ENCODE peak calls at places on chromosome 17, in four cellular contexts. One of them, this sample, is unnamed. For H3K4me1, the result is how much of the 10 kb centered on the place peaks cover.

GRCh38 chr17:83056583-83057396 is 22.6 kb upstream of the METRNL start:
- DNase-seq in Peyer's patch: peak
- DNase-seq in ascending aorta: peak
- DNase-seq in astrocyte: no peak
- DNase-seq in this sample: no peak

GRCh38 chr17:17784599-17785264 is 52.1 kb downstream of the SREBF1 start:
- DNase-seq in ascending aorta: no peak
- DNase-seq in astrocyte: no peak
- DNase-seq in Peyer's patch: no peak
- DNase-seq in this sample: peak

GRCh38 chr17:65081439-65081838 is 24.9 kb upstream of the GNA13 start:
- DNase-seq in astrocyte: no peak
- DNase-seq in ascending aorta: no peak
- DNase-seq in Peyer's patch: no peak
- DNase-seq in this sample: no peak

GRCh38 chr17:234163-235047 is 53.0 kb upstream of the DOC2B start:
- DNase-seq in astrocyte: no peak
- DNase-seq in Peyer's patch: peak
- DNase-seq in ascending aorta: peak
- DNase-seq in this sample: no peak

GRCh38 chr17:18143044-18143936 is 34.7 kb downstream of the MYO15A start:
- DNase-seq in ascending aorta: no peak
- DNase-seq in astrocyte: no peak
- DNase-seq in Peyer's patch: no peak
- DNase-seq in this sample: no peak

GRCh38 chr17:32486701-32487459 is at the start of gene CDK5R1:
- DNase-seq in ascending aorta: no peak
- DNase-seq in Peyer's patch: peak
- DNase-seq in astrocyte: peak
- DNase-seq in this sample: peak

GRCh38 chr17:39081851-39082250 is 69.6 kb downstream of the PLXDC1 start:
- DNase-seq in Peyer's patch: no peak
- DNase-seq in astrocyte: no peak
- DNase-seq in ascending aorta: no peak
- DNase-seq in this sample: no peak

GRCh38 chr17:50345443-50346312 is at the start of gene XYLT2:
- DNase-seq in astrocyte: peak
- DNase-seq in Peyer's patch: peak
- DNase-seq in ascending aorta: peak
- DNase-seq in this sample: peak

GRCh38 chr17:51640108-51640622 is 379.8 kb downstream of the UTP18 start:
- DNase-seq in ascending aorta: no peak
- DNase-seq in Peyer's patch: no peak
- DNase-seq in astrocyte: no peak
- DNase-seq in this sample: no peak

GRCh38 chr17:44097110-44097810 is 26.2 kb downstream of the HDAC5 start:
- DNase-seq in astrocyte: peak
- DNase-seq in Peyer's patch: no peak
- DNase-seq in ascending aorta: no peak
- DNase-seq in this sample: no peak

GRCh38 chr17:3865166-3865565 is 19.1 kb upstream of the NCBP3 start:
- DNase-seq in astrocyte: peak
- DNase-seq in ascending aorta: peak
- DNase-seq in Peyer's patch: no peak
- DNase-seq in this sample: no peak

GRCh38 chr17:79952915-79953314 is 82.8 kb downstream of the TBC1D16 start:
- DNase-seq in astrocyte: no peak
- DNase-seq in ascending aorta: no peak
- DNase-seq in Peyer's patch: no peak
- DNase-seq in this sample: no peak

GRCh38 chr17:61393550-61393903 is 6.1 kb upstream of the TBX2 start:
- DNase-seq in ascending aorta: no peak
- DNase-seq in astrocyte: no peak
- DNase-seq in Peyer's patch: no peak
- DNase-seq in this sample: no peak

GRCh38 chr17:7982171-7982570 is 20.2 kb upstream of the GUCY2D start:
- DNase-seq in ascending aorta: peak
- DNase-seq in astrocyte: peak
- DNase-seq in Peyer's patch: no peak
- DNase-seq in this sample: no peak

GRCh38 chr17:67617304-67617899 is 100.3 kb upstream of the NOL11 start:
- DNase-seq in Peyer's patch: no peak
- DNase-seq in ascending aorta: no peak
- DNase-seq in astrocyte: no peak
- DNase-seq in this sample: no peak

DNA sequence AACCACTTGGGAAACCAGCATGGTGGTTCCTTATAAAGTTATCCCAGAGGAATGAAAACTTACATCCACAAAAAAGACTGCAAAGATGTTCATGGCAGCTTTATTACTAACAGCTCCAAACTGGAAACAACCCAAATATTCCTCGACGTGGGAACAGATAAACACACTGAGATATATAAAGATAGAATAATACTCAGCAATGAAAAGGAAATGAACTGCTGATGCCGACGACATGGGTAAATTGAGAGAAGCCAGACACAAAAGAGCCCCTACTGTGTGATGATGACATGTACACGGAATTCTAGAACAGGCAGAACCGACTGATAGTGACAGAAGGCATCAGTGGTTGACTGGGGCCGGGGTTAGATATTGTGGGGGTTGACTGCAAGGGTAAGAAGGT is 9.7 kb downstream of the PRCD start:
- DNase-seq in ascending aorta: no peak
- DNase-seq in astrocyte: no peak
- DNase-seq in Peyer's patch: no peak
- DNase-seq in this sample: no peak
- H3K27ac ChIP-seq in ascending aorta: no peak
- H3K27ac ChIP-seq in astrocyte: no peak
- H3K27ac ChIP-seq in Peyer's patch: no peak
- H3K27ac ChIP-seq in this sample: no peak

GRCh38 chr17:30809867-30810266 is 14.6 kb downstream of the CRLF3 start:
- DNase-seq in Peyer's patch: no peak
- DNase-seq in ascending aorta: no peak
- DNase-seq in astrocyte: no peak
- DNase-seq in this sample: no peak

GRCh38 chr17:30808785-30809286 is 15.7 kb downstream of the CRLF3 start:
- DNase-seq in Peyer's patch: no peak
- DNase-seq in astrocyte: no peak
- DNase-seq in ascending aorta: no peak
- DNase-seq in this sample: peak

DNA sequence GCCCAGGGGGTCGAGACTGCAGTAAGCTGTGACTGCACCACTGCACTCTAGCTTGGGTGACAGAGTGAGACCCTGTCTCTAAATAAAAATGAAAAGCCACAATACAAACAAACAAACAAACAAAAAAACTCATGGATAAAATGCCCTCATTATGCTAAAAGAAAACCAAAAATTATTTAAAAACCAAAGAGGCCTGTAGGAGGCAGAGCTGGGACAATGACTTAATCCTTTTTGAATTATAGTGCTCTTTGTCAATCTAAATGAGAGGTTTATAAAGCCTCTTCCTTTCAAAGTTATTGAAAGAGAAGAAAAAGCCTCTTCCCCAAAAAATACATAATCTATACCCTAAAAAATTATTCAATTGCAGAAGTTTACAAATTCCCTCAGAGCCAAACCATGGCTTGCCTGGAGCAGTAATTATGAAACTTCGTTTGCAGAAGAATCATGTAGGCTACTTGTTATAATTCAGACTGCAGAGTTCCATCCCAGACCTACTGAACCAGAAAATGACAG is 18.5 kb downstream of the CRLF3 start:
- DNase-seq in Peyer's patch: no peak
- DNase-seq in astrocyte: no peak
- DNase-seq in ascending aorta: no peak
- DNase-seq in this sample: peak
- H3K4me3 ChIP-seq in Peyer's patch: no peak
- H3K4me3 ChIP-seq in astrocyte: no peak
- H3K4me3 ChIP-seq in ascending aorta: no peak
- H3K4me3 ChIP-seq in this sample: no peak

DNA sequence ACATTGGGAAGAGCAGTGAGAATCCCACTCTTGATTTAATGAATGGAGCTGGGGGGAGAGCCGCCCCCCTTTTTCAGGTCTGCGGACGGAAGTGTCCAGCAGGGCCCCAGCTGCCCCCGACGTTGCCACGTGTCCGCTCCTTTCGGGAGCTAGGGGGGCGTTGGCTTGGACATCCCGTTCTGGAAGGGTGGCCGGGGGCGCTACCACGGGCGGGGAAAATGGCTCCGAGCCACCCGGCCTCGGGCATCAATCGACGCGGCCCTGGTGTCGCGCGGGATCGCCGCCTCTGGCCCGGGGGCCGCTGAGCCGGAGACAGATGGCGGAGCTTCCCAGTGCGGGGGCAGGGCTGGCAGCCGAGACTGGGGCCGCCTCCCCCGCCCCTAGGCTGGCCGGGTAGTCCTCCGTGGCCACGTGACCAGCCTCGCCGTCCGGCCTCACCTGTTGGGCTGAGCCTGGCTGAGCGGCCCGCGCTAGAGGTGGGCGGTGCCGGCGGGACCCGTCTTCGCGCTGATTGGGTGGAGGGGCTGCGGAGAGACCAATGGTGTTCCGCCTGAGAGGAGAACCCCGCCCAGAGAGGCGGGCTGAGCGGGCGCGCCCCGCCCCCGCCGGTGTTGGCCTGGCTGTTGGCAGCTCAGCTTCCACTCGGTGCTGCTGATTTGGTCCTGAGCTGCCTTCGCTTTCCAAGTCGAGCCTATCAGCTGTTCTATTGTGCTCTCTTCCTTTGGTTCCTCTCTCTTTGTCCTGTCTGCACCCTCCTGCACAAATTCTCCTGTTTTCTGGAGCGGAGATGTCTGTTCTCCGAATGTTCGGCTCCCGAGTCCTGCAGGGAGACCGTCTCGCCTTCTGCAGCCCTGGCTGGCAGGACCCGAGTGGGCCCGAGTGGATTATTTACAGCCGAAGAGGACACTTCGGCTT is 8.3 kb downstream of the HS3ST3B1 start:
- DNase-seq in ascending aorta: peak
- DNase-seq in astrocyte: peak
- DNase-seq in Peyer's patch: peak
- DNase-seq in this sample: peak
- H3K4me1 ChIP-seq in ascending aorta: under half
- H3K4me1 ChIP-seq in astrocyte: under half
- H3K4me1 ChIP-seq in Peyer's patch: under half
- H3K4me1 ChIP-seq in this sample: under half

DNA sequence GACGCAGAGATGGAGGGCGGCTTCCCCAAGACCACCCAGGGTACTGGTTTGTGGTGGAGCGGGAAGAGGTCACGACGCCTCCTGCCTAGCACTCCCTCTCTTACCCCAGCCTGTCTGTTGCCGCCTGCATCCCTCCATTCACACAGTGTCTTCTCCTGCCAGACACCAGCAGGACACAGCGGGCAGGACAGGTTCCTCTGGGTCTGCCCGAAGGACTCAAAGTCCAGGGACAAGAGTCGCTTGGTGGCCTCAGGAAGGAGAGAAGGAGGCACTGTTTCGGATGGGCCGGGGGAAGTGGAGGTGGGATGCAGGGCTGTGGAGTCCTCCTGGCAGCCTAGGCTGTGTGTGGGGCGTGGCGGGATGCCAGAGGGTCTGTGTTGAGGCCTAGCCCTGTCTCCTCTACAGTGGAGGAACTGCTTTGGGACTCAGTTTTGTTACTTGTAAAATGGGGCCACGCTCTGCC is 19.6 kb upstream of the TNS4 start:
- DNase-seq in astrocyte: no peak
- DNase-seq in ascending aorta: no peak
- DNase-seq in Peyer's patch: peak
- DNase-seq in this sample: no peak
- H3K27ac ChIP-seq in astrocyte: peak
- H3K27ac ChIP-seq in ascending aorta: no peak
- H3K27ac ChIP-seq in Peyer's patch: no peak
- H3K27ac ChIP-seq in this sample: no peak

GRCh38 chr17:45895969-45896793 is 1.8 kb downstream of the MAPT start:
- DNase-seq in astrocyte: no peak
- DNase-seq in Peyer's patch: no peak
- DNase-seq in ascending aorta: no peak
- DNase-seq in this sample: no peak
- H3K4me3 ChIP-seq in astrocyte: no peak
- H3K4me3 ChIP-seq in Peyer's patch: peak
- H3K4me3 ChIP-seq in ascending aorta: peak
- H3K4me3 ChIP-seq in this sample: peak

DNA sequence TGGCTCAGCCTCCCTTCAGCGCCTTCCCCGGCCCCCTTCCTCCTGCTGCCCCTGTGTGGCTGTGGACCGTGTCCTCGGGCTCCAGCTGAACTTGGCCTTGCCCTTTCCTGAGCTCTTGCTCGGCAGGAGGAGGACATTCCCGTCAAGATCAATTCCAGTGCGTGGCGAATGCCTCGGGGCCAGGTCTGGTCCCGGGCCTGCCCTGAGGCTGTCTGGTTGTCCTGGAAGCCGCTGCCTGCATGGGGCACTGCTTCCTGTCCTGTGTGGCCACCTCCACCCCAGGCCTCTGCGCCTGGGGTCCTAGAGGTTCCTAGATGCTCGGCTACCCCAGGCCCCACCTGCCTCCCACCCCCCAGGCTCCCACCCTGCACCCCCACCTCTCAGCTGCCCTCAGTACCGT is 12.8 kb downstream of the BAHCC1 start:
- DNase-seq in Peyer's patch: no peak
- DNase-seq in astrocyte: no peak
- DNase-seq in ascending aorta: no peak
- DNase-seq in this sample: no peak
- H3K4me1 ChIP-seq in Peyer's patch: under half
- H3K4me1 ChIP-seq in astrocyte: under half
- H3K4me1 ChIP-seq in ascending aorta: under half
- H3K4me1 ChIP-seq in this sample: under half

GRCh38 chr17:63474174-63474913 is 2.5 kb upstream of the ACE start:
- DNase-seq in Peyer's patch: no peak
- DNase-seq in astrocyte: peak
- DNase-seq in ascending aorta: no peak
- DNase-seq in this sample: no peak
- H3K27ac ChIP-seq in Peyer's patch: peak
- H3K27ac ChIP-seq in astrocyte: no peak
- H3K27ac ChIP-seq in ascending aorta: no peak
- H3K27ac ChIP-seq in this sample: no peak